ENCODE peak calls at places on chromosomes 3 and 15, in ten cellular contexts. U is stimulated activated CD8-positive, alpha-beta memory T cell treated with anti-CD3 and anti-CD28 coated beads, Interleukin-4, amount 100 ng/mL, for 24 hours; N is hepatocyte; E is stimulated activated CD4-positive, alpha-beta T cell treated with anti-CD3 and anti-CD28 coated beads, TNF-alpha, amount 100 ng/mL, for 1 hour; T is T-cell; G is endothelial cell of umbilical vein; X is NAMALWA; B is pulmonary artery endothelial cell; Q is HuH-7.5; H is H54. K is an unnamed sample.

GRCh38 chr3:107600784-107601183 is 78.0 kb downstream of the BBX start:
- DNase-seq in U (no peak), N (no peak), E (no peak), T (no peak), G (no peak), X (no peak), B (no peak), Q (no peak), H (no peak), K (no peak)

GRCh38 chr3:63450634-63451363 is 172.7 kb downstream of the SYNPR start:
- DNase-seq in U (no peak), N (peak; percentile 12), E (no peak), T (no peak), G (no peak), X (no peak), B (no peak), Q (no peak), H (no peak), K (no peak)

GRCh38 chr3:26307805-26308204 is 314.8 kb upstream of the LRRC3B start:
- DNase-seq in U (no peak), N (no peak), E (no peak), T (no peak), G (no peak), X (no peak), B (no peak), Q (no peak), H (no peak), K (no peak)

GRCh38 chr15:51044037-51044712 is 50.5 kb downstream of the TNFAIP8L3 start:
- DNase-seq in U (no peak), N (no peak), E (no peak), T (no peak), G (no peak), X (no peak), B (no peak), Q (no peak), H (no peak), K (no peak)

GRCh38 chr3:69161587-69162196 is 39.3 kb upstream of the LMOD3 start:
- DNase-seq in U (no peak), N (peak; percentile 71), E (peak; percentile 9), T (peak; percentile 4), G (peak; percentile 65), X (peak; percentile 52), B (no peak), Q (no peak), H (no peak), K (peak; percentile 65)

GRCh38 chr3:45929042-45929679 is 14.1 kb upstream of the CXCR6 start:
- DNase-seq in U (peak; percentile 52), N (peak; percentile 54), E (peak; percentile 43), T (peak; percentile 59), G (peak; percentile 12), X (peak; percentile 60), B (no peak), Q (peak; percentile 75), H (peak; percentile 65), K (peak; percentile 61)

GRCh38 chr3:133097214-133097613 is 59.0 kb downstream of the TMEM108 start:
- DNase-seq in U (no peak), N (no peak), E (no peak), T (no peak), G (no peak), X (no peak), B (no peak), Q (no peak), H (no peak), K (peak; percentile 73)

GRCh38 chr3:64143399-64144130 is 81.7 kb downstream of the PRICKLE2 start:
- DNase-seq in U (no peak), N (no peak), E (no peak), T (no peak), G (peak; percentile 84), X (no peak), B (no peak), Q (no peak), H (peak; percentile 12), K (peak; percentile 62)

GRCh38 chr3:132916096-132916495 is 122.1 kb upstream of the TMEM108 start:
- DNase-seq in U (no peak), N (no peak), E (no peak), T (no peak), G (no peak), X (no peak), B (no peak), Q (no peak), H (no peak), K (peak; percentile 44)

GRCh38 chr3:178260887-178261286 is 275.3 kb upstream of the KCNMB2 start:
- DNase-seq in U (no peak), N (peak; percentile 29), E (no peak), T (no peak), G (peak; percentile 48), X (no peak), B (no peak), Q (no peak), H (no peak), K (no peak)